ENCODE peak calls at places on chromosomes 11 and 22, in six cellular contexts. K is stimulated activated CD8-positive, alpha-beta memory T cell treated with anti-CD3 and anti-CD28 coated beads, Interleukin-15, amount 100 ng/mL, for 24 hours; V is LoVo; S is GM04503; J is T-cell; O is activated CD4-positive, alpha-beta T cell treated with anti-CD3 and anti-CD28 coated beads for 36 hours. F is an unnamed sample.

GRCh38 chr22:19329454-19329853 is 37.9 kb upstream of the CLTCL1 start:
- DNase-seq in J (no peak), O (no peak), K (no peak), S (no peak), V (no peak), F (no peak)

GRCh38 chr11:130131957-130132850 is 27.4 kb upstream of the ST14 start:
- DNase-seq in K (no peak), V (peak), J (peak), O (peak), S (peak), F (peak)

GRCh38 chr22:42190274-42190673 is 59.7 kb upstream of the CYP2D6 start:
- DNase-seq in O (no peak), S (no peak), K (no peak), J (no peak), V (no peak), F (no peak)

GRCh38 chr11:11279956-11280689 is 72.9 kb downstream of the CSNK2A3 start:
- DNase-seq in J (no peak), S (no peak), O (peak), K (no peak), V (no peak), F (no peak)

GRCh38 chr22:19597399-19597735 is 73.2 kb upstream of the CLDN5 start:
- DNase-seq in O (peak), S (no peak), V (no peak), J (peak), K (no peak), F (no peak)

GRCh38 chr11:12094872-12095800 is 15.3 kb upstream of the MICAL2 start:
- DNase-seq in K (no peak), O (no peak), S (no peak), J (no peak), V (no peak), F (peak)

GRCh38 chr11:113833151-113833550 is 42.2 kb downstream of the USP28 start:
- DNase-seq in J (no peak), O (no peak), V (no peak), K (no peak), S (no peak), F (no peak)

GRCh38 chr22:32830473-32830872 is 29.0 kb downstream of the TIMP3 start:
- DNase-seq in S (no peak), J (no peak), V (no peak), K (no peak), O (no peak), F (no peak)

GRCh38 chr22:23230348-23231068 is 50.2 kb downstream of the BCR start:
- DNase-seq in O (no peak), S (no peak), K (no peak), J (no peak), V (no peak), F (no peak)

GRCh38 chr22:20464096-20464614 is 26.5 kb upstream of the SCARF2 start:
- DNase-seq in V (no peak), O (peak), K (no peak), J (peak), S (no peak), F (no peak)

GRCh38 chr11:124798991-124799383 is 1.2 kb downstream of the MSANTD2 start:
- DNase-seq in V (peak), K (no peak), S (peak), O (no peak), J (no peak), F (peak)

GRCh38 chr11:102318469-102318868 is 1.2 kb downstream of the BIRC3 start:
- DNase-seq in J (peak), V (no peak), K (no peak), S (no peak), O (peak), F (peak)

GRCh38 chr11:60809691-60810090 is 24.6 kb downstream of the MS4A10 start:
- DNase-seq in V (no peak), J (no peak), K (no peak), O (no peak), S (no peak), F (no peak)

GRCh38 chr22:26763633-26764295 is 106.4 kb downstream of the MIAT start:
- DNase-seq in V (no peak), S (peak), K (no peak), J (no peak), O (no peak), F (peak)

GRCh38 chr22:37498289-37498909 is 12.2 kb upstream of the MFNG start:
- DNase-seq in O (peak), V (no peak), S (no peak), K (peak), J (peak), F (peak)

GRCh38 chr11:279040-279965 is 1.1 kb downstream of the NLRP6 start:
- DNase-seq in V (no peak), S (no peak), K (no peak), J (no peak), O (no peak), F (no peak)

GRCh38 chr11:15968461-15969130 is 387.8 kb downstream of the SOX6 start:
- DNase-seq in O (no peak), K (no peak), S (no peak), J (no peak), V (no peak), F (no peak)

GRCh38 chr22:39284142-39284980 is 35.1 kb downstream of the RPL3 start:
- DNase-seq in O (no peak), J (no peak), V (no peak), S (no peak), K (no peak), F (peak)

GRCh38 chr11:132821027-132821426 is 711.3 kb downstream of the OPCML start:
- DNase-seq in O (no peak), K (no peak), S (peak), V (no peak), J (no peak), F (no peak)

GRCh38 chr22:37639070-37639760 is at the start of gene SH3BP1:
- DNase-seq in S (no peak), O (peak), K (no peak), V (peak), J (peak), F (peak)

GRCh38 chr11:132895340-132895739 is 637.0 kb downstream of the OPCML start:
- DNase-seq in S (no peak), V (no peak), O (no peak), K (no peak), J (no peak), F (no peak)

GRCh38 chr11:116775975-116776374 is 3.2 kb upstream of the BUD13 start:
- DNase-seq in S (no peak), V (no peak), J (no peak), K (no peak), O (no peak), F (no peak)

GRCh38 chr22:24244144-24244787 is 616 bp downstream of the GGT5 start:
- DNase-seq in S (no peak), O (no peak), V (no peak), J (no peak), K (no peak), F (no peak)

GRCh38 chr11:76577199-76577920 is 93.2 kb downstream of the LRRC32 start:
- DNase-seq in J (no peak), S (peak), K (no peak), O (no peak), V (peak), F (peak)

GRCh38 chr11:79661373-79661772 is 220.5 kb upstream of the TENM4 start:
- DNase-seq in K (no peak), O (no peak), J (no peak), S (no peak), V (no peak), F (no peak)

GRCh38 chr22:45777046-45777851 is 105.6 kb downstream of the ATXN10 start:
- DNase-seq in S (no peak), J (no peak), O (no peak), V (no peak), K (no peak), F (peak)

GRCh38 chr22:35622132-35622913 is 5.2 kb upstream of the MB start:
- DNase-seq in S (no peak), K (no peak), V (peak), O (no peak), J (no peak), F (peak)

GRCh38 chr11:120061761-120062560 is 76.0 kb downstream of the TRIM29 start:
- DNase-seq in S (no peak), K (no peak), V (no peak), O (no peak), J (no peak), F (no peak)